ENCODE peak calls at places on chromosome 9, in four cellular contexts. H, B, L and T are unnamed samples.

GRCh38 chr9:12930906-12931305 is 156.1 kb downstream of the LURAP1L start:
- DNase-seq in H (no peak), B (no peak), L (no peak), T (peak)

GRCh38 chr9:98707158-98708102 is 1.3 kb downstream of the GABBR2 start:
- DNase-seq in B (no peak), H (peak), L (peak), T (peak)

GRCh38 chr9:1253098-1253979 is 203.2 kb downstream of the DMRT2 start:
- DNase-seq in L (no peak), B (no peak), H (no peak), T (no peak)

GRCh38 chr9:128771745-128772519 is at the start of gene ZER1:
- DNase-seq in L (peak), H (peak), B (peak), T (no peak)

GRCh38 chr9:98807070-98807810 is at the start of gene GALNT12:
- DNase-seq in H (no peak), L (no peak), B (no peak), T (no peak)

GRCh38 chr9:69876981-69877380 is 56.4 kb downstream of the CFAP95 start:
- DNase-seq in B (no peak), L (no peak), H (no peak), T (no peak)

GRCh38 chr9:21031091-21031817 is at the start of gene HACD4:
- DNase-seq in H (peak), B (no peak), L (no peak), T (no peak)

GRCh38 chr9:136741885-136742568 is 713 bp downstream of the LCN10 start:
- DNase-seq in H (no peak), L (no peak), B (no peak), T (no peak)

GRCh38 chr9:95503369-95503768 is 13.4 kb downstream of the PTCH1 start:
- DNase-seq in B (no peak), L (no peak), H (no peak), T (no peak)

GRCh38 chr9:77926314-77926959 is 105.2 kb downstream of the GNAQ start:
- DNase-seq in L (no peak), H (peak), B (peak), T (peak)

GRCh38 chr9:88781500-88782391 is 209.5 kb upstream of the S1PR3 start:
- DNase-seq in B (no peak), L (peak), H (peak), T (no peak)

GRCh38 chr9:89808076-89808701 is 203.4 kb downstream of the GADD45G start:
- DNase-seq in H (peak), B (no peak), L (no peak), T (no peak)

GRCh38 chr9:112097712-112098688 is 77.1 kb downstream of the SUSD1 start:
- DNase-seq in H (peak), B (peak), L (peak), T (peak)

GRCh38 chr9:36793277-36793676 is 220.6 kb downstream of the MELK start:
- DNase-seq in H (no peak), B (no peak), L (no peak), T (no peak)

GRCh38 chr9:965497-965896 is 11.0 kb upstream of the DMRT3 start:
- DNase-seq in B (no peak), H (no peak), L (no peak), T (no peak)

GRCh38 chr9:74379718-74380117 is 117.4 kb upstream of the RORB start:
- DNase-seq in H (no peak), B (no peak), L (peak), T (peak)

GRCh38 chr9:120609636-120610035 is 29.7 kb upstream of the CDK5RAP2 start:
- DNase-seq in B (no peak), L (no peak), H (no peak), T (no peak)

GRCh38 chr9:114037961-114038723 is 40.0 kb downstream of the AMBP start:
- DNase-seq in B (no peak), L (no peak), H (no peak), T (no peak)

GRCh38 chr9:3474821-3475220 is 51.0 kb downstream of the RFX3 start:
- DNase-seq in L (no peak), H (no peak), B (no peak), T (no peak)

GRCh38 chr9:101443358-101443757 is 7.8 kb upstream of the ALDOB start:
- DNase-seq in H (no peak), L (no peak), B (no peak), T (no peak)

GRCh38 chr9:71909887-71910601 is 949 bp downstream of the ABHD17B start:
- DNase-seq in H (peak), B (no peak), L (peak), T (no peak)

GRCh38 chr9:119998614-119999013 is 581.4 kb downstream of the CDK5RAP2 start:
- DNase-seq in B (no peak), L (no peak), H (no peak), T (no peak)

GRCh38 chr9:21552244-21552825 is 70.2 kb upstream of the IFNE start:
- DNase-seq in L (no peak), B (no peak), H (no peak), T (no peak)

GRCh38 chr9:35116539-35116897 is 856 bp upstream of the ATOSB start:
- DNase-seq in B (no peak), H (no peak), L (no peak), T (no peak)

GRCh38 chr9:109444771-109445320 is 53.3 kb downstream of the PTPN3 start:
- DNase-seq in H (no peak), L (no peak), B (no peak), T (no peak)

GRCh38 chr9:4164356-4164755 is 135.5 kb downstream of the GLIS3 start:
- DNase-seq in L (no peak), B (no peak), H (no peak), T (no peak)

GRCh38 chr9:85600675-85601263 is 141.0 kb downstream of the AGTPBP1 start:
- DNase-seq in H (no peak), B (no peak), L (no peak), T (no peak)

GRCh38 chr9:34957492-34958410 is at the start of gene PHF24:
- DNase-seq in H (no peak), B (no peak), L (peak), T (no peak)

GRCh38 chr9:92180669-92181181 is 65.5 kb upstream of the SPTLC1 start:
- DNase-seq in H (peak), B (no peak), L (no peak), T (peak)

GRCh38 chr9:132434875-132435274 is 24.9 kb downstream of the CFAP77 start:
- DNase-seq in B (no peak), L (no peak), H (no peak), T (no peak)

GRCh38 chr9:3525088-3525835 is 539 bp downstream of the RFX3 start:
- DNase-seq in B (no peak), L (no peak), H (peak), T (no peak)

GRCh38 chr9:137955224-137955570 is 77.6 kb downstream of the CACNA1B start:
- DNase-seq in B (no peak), L (no peak), H (no peak), T (no peak)

GRCh38 chr9:96596601-96597111 is 23.0 kb downstream of the CDC14B start:
- DNase-seq in L (no peak), H (no peak), B (no peak), T (no peak)

GRCh38 chr9:133889498-133890301 is 102.4 kb downstream of the VAV2 start:
- DNase-seq in L (no peak), H (no peak), B (no peak), T (no peak)

GRCh38 chr9:136095495-136096058 is 488 bp upstream of the NACC2 start:
- DNase-seq in H (peak), L (peak), B (no peak), T (no peak)

GRCh38 chr9:22008662-22009562 is at the start of gene CDKN2B:
- DNase-seq in B (peak), L (peak), H (peak), T (peak)